ENCODE peak calls at places on chromosomes 13 and 19, in five cellular contexts. One of them, this sample, is unnamed.

GRCh38 chr13:59437902-59438301 is 725.8 kb downstream of the DIAPH3 start:
- DNase-seq in sigmoid colon: no peak
- DNase-seq in uterus: no peak
- DNase-seq in endothelial cell of umbilical vein: no peak
- DNase-seq in lower leg skin: no peak
- DNase-seq in this sample: no peak

GRCh38 chr13:101988140-101988539 is 413.7 kb downstream of the FGF14 start:
- DNase-seq in endothelial cell of umbilical vein: no peak
- DNase-seq in lower leg skin: no peak
- DNase-seq in uterus: no peak
- DNase-seq in sigmoid colon: no peak
- DNase-seq in this sample: no peak

GRCh38 chr19:1292419-1293151 is 6.9 kb downstream of the EFNA2 start:
- DNase-seq in lower leg skin: no peak
- DNase-seq in sigmoid colon: no peak
- DNase-seq in uterus: no peak
- DNase-seq in endothelial cell of umbilical vein: no peak
- DNase-seq in this sample: no peak

GRCh38 chr13:100333141-100333540 is 244.2 kb downstream of the PCCA start:
- DNase-seq in endothelial cell of umbilical vein: no peak
- DNase-seq in lower leg skin: no peak
- DNase-seq in sigmoid colon: no peak
- DNase-seq in uterus: no peak
- DNase-seq in this sample: no peak

GRCh38 chr13:51687928-51688714 is 103.9 kb downstream of the WDFY2 start:
- DNase-seq in sigmoid colon: no peak
- DNase-seq in endothelial cell of umbilical vein: no peak
- DNase-seq in lower leg skin: no peak
- DNase-seq in uterus: no peak
- DNase-seq in this sample: no peak

GRCh38 chr13:36310417-36311108 is 12.9 kb upstream of the CCDC169 start:
- DNase-seq in uterus: no peak
- DNase-seq in lower leg skin: no peak
- DNase-seq in sigmoid colon: no peak
- DNase-seq in endothelial cell of umbilical vein: no peak
- DNase-seq in this sample: no peak

GRCh38 chr13:36480726-36481485 is 48.6 kb downstream of the CCNA1 start:
- DNase-seq in uterus: no peak
- DNase-seq in sigmoid colon: no peak
- DNase-seq in endothelial cell of umbilical vein: no peak
- DNase-seq in lower leg skin: no peak
- DNase-seq in this sample: no peak

GRCh38 chr19:12497032-12497431 is 12.4 kb upstream of the ZNF709 start:
- DNase-seq in uterus: no peak
- DNase-seq in endothelial cell of umbilical vein: no peak
- DNase-seq in lower leg skin: peak
- DNase-seq in sigmoid colon: no peak
- DNase-seq in this sample: no peak

GRCh38 chr13:113806526-113806925 is 47.5 kb downstream of the TMEM255B start:
- DNase-seq in lower leg skin: no peak
- DNase-seq in uterus: no peak
- DNase-seq in sigmoid colon: no peak
- DNase-seq in endothelial cell of umbilical vein: no peak
- DNase-seq in this sample: no peak

GRCh38 chr19:43504426-43505185 is at the start of gene PHLDB3:
- DNase-seq in sigmoid colon: peak
- DNase-seq in uterus: peak
- DNase-seq in lower leg skin: peak
- DNase-seq in endothelial cell of umbilical vein: peak
- DNase-seq in this sample: peak

GRCh38 chr19:53132231-53132991 is at the start of gene ZNF415:
- DNase-seq in lower leg skin: peak
- DNase-seq in uterus: peak
- DNase-seq in sigmoid colon: peak
- DNase-seq in endothelial cell of umbilical vein: peak
- DNase-seq in this sample: peak

GRCh38 chr13:109145631-109146030 is 516.2 kb downstream of the MYO16 start:
- DNase-seq in sigmoid colon: no peak
- DNase-seq in lower leg skin: no peak
- DNase-seq in uterus: peak
- DNase-seq in endothelial cell of umbilical vein: peak
- DNase-seq in this sample: peak

GRCh38 chr13:72998012-72998411 is 60.8 kb upstream of the KLF5 start:
- DNase-seq in endothelial cell of umbilical vein: no peak
- DNase-seq in uterus: no peak
- DNase-seq in lower leg skin: no peak
- DNase-seq in sigmoid colon: no peak
- DNase-seq in this sample: no peak

GRCh38 chr19:8412783-8413592 is at the start of gene MARCHF2:
- DNase-seq in uterus: peak
- DNase-seq in sigmoid colon: peak
- DNase-seq in endothelial cell of umbilical vein: peak
- DNase-seq in lower leg skin: peak
- DNase-seq in this sample: peak

GRCh38 chr19:45166723-45167252 is 6.0 kb upstream of the NKPD1 start:
- DNase-seq in endothelial cell of umbilical vein: no peak
- DNase-seq in uterus: no peak
- DNase-seq in lower leg skin: no peak
- DNase-seq in sigmoid colon: no peak
- DNase-seq in this sample: no peak

GRCh38 chr13:28316129-28316528 is 177.8 kb downstream of the PAN3 start:
- DNase-seq in endothelial cell of umbilical vein: no peak
- DNase-seq in uterus: no peak
- DNase-seq in sigmoid colon: no peak
- DNase-seq in lower leg skin: no peak
- DNase-seq in this sample: no peak

GRCh38 chr13:107138987-107139386 is 571.0 kb upstream of the ARGLU1 start:
- DNase-seq in endothelial cell of umbilical vein: peak
- DNase-seq in sigmoid colon: no peak
- DNase-seq in uterus: no peak
- DNase-seq in lower leg skin: no peak
- DNase-seq in this sample: no peak

GRCh38 chr13:28792992-28793391 is 27.1 kb upstream of the MTUS2 start:
- DNase-seq in sigmoid colon: no peak
- DNase-seq in endothelial cell of umbilical vein: no peak
- DNase-seq in lower leg skin: no peak
- DNase-seq in uterus: no peak
- DNase-seq in this sample: no peak

GRCh38 chr19:21430674-21431073 is 33.7 kb downstream of the ZNF493 start:
- DNase-seq in endothelial cell of umbilical vein: no peak
- DNase-seq in lower leg skin: no peak
- DNase-seq in uterus: no peak
- DNase-seq in sigmoid colon: no peak
- DNase-seq in this sample: no peak

GRCh38 chr19:12884926-12885748 is 1.9 kb downstream of the KLF1 start:
- DNase-seq in endothelial cell of umbilical vein: peak
- DNase-seq in uterus: no peak
- DNase-seq in lower leg skin: peak
- DNase-seq in sigmoid colon: peak
- DNase-seq in this sample: no peak

GRCh38 chr13:59424661-59425060 is 739.1 kb downstream of the DIAPH3 start:
- DNase-seq in sigmoid colon: no peak
- DNase-seq in uterus: no peak
- DNase-seq in endothelial cell of umbilical vein: no peak
- DNase-seq in lower leg skin: no peak
- DNase-seq in this sample: no peak

GRCh38 chr13:112059457-112060317 is 7.3 kb upstream of the SOX1 start:
- DNase-seq in sigmoid colon: no peak
- DNase-seq in endothelial cell of umbilical vein: no peak
- DNase-seq in uterus: no peak
- DNase-seq in lower leg skin: no peak
- DNase-seq in this sample: no peak

GRCh38 chr19:31054430-31054829 is 294.8 kb downstream of the TSHZ3 start:
- DNase-seq in sigmoid colon: no peak
- DNase-seq in endothelial cell of umbilical vein: no peak
- DNase-seq in lower leg skin: no peak
- DNase-seq in uterus: no peak
- DNase-seq in this sample: peak

GRCh38 chr19:44163789-44164188 is 1.1 kb upstream of the ZNF226 start:
- DNase-seq in endothelial cell of umbilical vein: no peak
- DNase-seq in uterus: no peak
- DNase-seq in lower leg skin: no peak
- DNase-seq in sigmoid colon: no peak
- DNase-seq in this sample: no peak

GRCh38 chr13:43113603-43114002 is 90.2 kb downstream of the DNAJC15 start:
- DNase-seq in lower leg skin: no peak
- DNase-seq in endothelial cell of umbilical vein: no peak
- DNase-seq in sigmoid colon: no peak
- DNase-seq in uterus: no peak
- DNase-seq in this sample: no peak

GRCh38 chr13:110517505-110518149 is 43.9 kb downstream of the RAB20 start:
- DNase-seq in uterus: no peak
- DNase-seq in endothelial cell of umbilical vein: no peak
- DNase-seq in lower leg skin: no peak
- DNase-seq in sigmoid colon: peak
- DNase-seq in this sample: no peak

GRCh38 chr13:19060311-19061002 is 121.2 kb downstream of the TUBA3C start:
- DNase-seq in lower leg skin: peak
- DNase-seq in uterus: no peak
- DNase-seq in endothelial cell of umbilical vein: no peak
- DNase-seq in sigmoid colon: no peak
- DNase-seq in this sample: no peak

GRCh38 chr19:47226426-47227346 is 4.3 kb downstream of the BBC3 start:
- DNase-seq in sigmoid colon: peak
- DNase-seq in uterus: peak
- DNase-seq in lower leg skin: peak
- DNase-seq in endothelial cell of umbilical vein: peak
- DNase-seq in this sample: peak

GRCh38 chr19:47225746-47226425 is 5.1 kb downstream of the BBC3 start:
- DNase-seq in lower leg skin: peak
- DNase-seq in endothelial cell of umbilical vein: peak
- DNase-seq in uterus: peak
- DNase-seq in sigmoid colon: peak
- DNase-seq in this sample: no peak

GRCh38 chr19:47228168-47228936 is 2.6 kb downstream of the BBC3 start:
- DNase-seq in endothelial cell of umbilical vein: no peak
- DNase-seq in lower leg skin: peak
- DNase-seq in uterus: peak
- DNase-seq in sigmoid colon: peak
- DNase-seq in this sample: no peak

GRCh38 chr19:47228937-47229673 is 1.9 kb downstream of the BBC3 start:
- DNase-seq in sigmoid colon: peak
- DNase-seq in lower leg skin: no peak
- DNase-seq in endothelial cell of umbilical vein: peak
- DNase-seq in uterus: peak
- DNase-seq in this sample: no peak

GRCh38 chr19:47227347-47228167 is 3.4 kb downstream of the BBC3 start:
- DNase-seq in uterus: peak
- DNase-seq in endothelial cell of umbilical vein: peak
- DNase-seq in sigmoid colon: peak
- DNase-seq in lower leg skin: peak
- DNase-seq in this sample: peak
- TF ChIP-seq POLR2A in uterus: peak
- TF ChIP-seq POLR2A in endothelial cell of umbilical vein: peak
- TF ChIP-seq POLR2A in sigmoid colon: peak
- TF ChIP-seq POLR2A in lower leg skin: no peak
- TF ChIP-seq POLR2A in this sample: no peak

GRCh38 chr13:74871671-74872070 is 610.3 kb downstream of the TBC1D4 start:
- DNase-seq in lower leg skin: no peak
- DNase-seq in endothelial cell of umbilical vein: peak
- DNase-seq in uterus: no peak
- DNase-seq in sigmoid colon: no peak
- DNase-seq in this sample: no peak
- TF ChIP-seq POLR2A in lower leg skin: no peak
- TF ChIP-seq POLR2A in endothelial cell of umbilical vein: no peak
- TF ChIP-seq POLR2A in uterus: no peak
- TF ChIP-seq POLR2A in sigmoid colon: no peak
- TF ChIP-seq POLR2A in this sample: no peak

GRCh38 chr19:16564842-16565241 is 7.4 kb downstream of the SLC35E1 start:
- DNase-seq in endothelial cell of umbilical vein: no peak
- DNase-seq in lower leg skin: no peak
- DNase-seq in sigmoid colon: no peak
- DNase-seq in uterus: no peak
- DNase-seq in this sample: no peak

GRCh38 chr19:16569609-16570320 is 2.5 kb downstream of the SLC35E1 start:
- DNase-seq in lower leg skin: no peak
- DNase-seq in endothelial cell of umbilical vein: no peak
- DNase-seq in sigmoid colon: no peak
- DNase-seq in uterus: no peak
- DNase-seq in this sample: no peak

GRCh38 chr19:16566702-16567101 is 5.5 kb downstream of the SLC35E1 start:
- DNase-seq in lower leg skin: no peak
- DNase-seq in uterus: no peak
- DNase-seq in sigmoid colon: no peak
- DNase-seq in endothelial cell of umbilical vein: no peak
- DNase-seq in this sample: no peak

GRCh38 chr19:16562608-16563025 is 9.6 kb downstream of the SLC35E1 start:
- DNase-seq in uterus: no peak
- DNase-seq in lower leg skin: no peak
- DNase-seq in sigmoid colon: no peak
- DNase-seq in endothelial cell of umbilical vein: no peak
- DNase-seq in this sample: no peak

DNA sequence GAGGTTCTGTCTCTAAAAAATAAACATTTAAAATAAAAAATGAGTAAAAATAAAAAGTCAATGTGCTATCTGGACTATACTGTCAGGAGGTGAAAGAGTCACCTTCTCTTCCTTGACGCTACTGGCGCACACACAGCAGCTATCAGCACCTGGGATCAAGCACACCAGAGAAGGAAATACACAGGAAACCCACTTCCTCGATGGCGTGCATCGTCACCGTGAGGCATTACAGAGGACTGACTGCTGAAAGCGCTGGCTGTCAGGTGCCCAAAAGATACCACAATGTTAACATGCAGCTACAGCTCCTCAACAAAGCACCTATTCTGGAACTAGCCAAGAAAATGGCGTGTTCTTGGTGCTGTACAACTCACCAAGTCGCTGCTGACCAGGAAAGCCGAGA is 6.1 kb downstream of the SLC35E1 start:
- DNase-seq in endothelial cell of umbilical vein: peak
- DNase-seq in uterus: no peak
- DNase-seq in sigmoid colon: no peak
- DNase-seq in lower leg skin: peak
- DNase-seq in this sample: no peak
- TF ChIP-seq POLR2A in endothelial cell of umbilical vein: no peak
- TF ChIP-seq POLR2A in uterus: no peak
- TF ChIP-seq POLR2A in sigmoid colon: no peak
- TF ChIP-seq POLR2A in lower leg skin: no peak
- TF ChIP-seq POLR2A in this sample: no peak

DNA sequence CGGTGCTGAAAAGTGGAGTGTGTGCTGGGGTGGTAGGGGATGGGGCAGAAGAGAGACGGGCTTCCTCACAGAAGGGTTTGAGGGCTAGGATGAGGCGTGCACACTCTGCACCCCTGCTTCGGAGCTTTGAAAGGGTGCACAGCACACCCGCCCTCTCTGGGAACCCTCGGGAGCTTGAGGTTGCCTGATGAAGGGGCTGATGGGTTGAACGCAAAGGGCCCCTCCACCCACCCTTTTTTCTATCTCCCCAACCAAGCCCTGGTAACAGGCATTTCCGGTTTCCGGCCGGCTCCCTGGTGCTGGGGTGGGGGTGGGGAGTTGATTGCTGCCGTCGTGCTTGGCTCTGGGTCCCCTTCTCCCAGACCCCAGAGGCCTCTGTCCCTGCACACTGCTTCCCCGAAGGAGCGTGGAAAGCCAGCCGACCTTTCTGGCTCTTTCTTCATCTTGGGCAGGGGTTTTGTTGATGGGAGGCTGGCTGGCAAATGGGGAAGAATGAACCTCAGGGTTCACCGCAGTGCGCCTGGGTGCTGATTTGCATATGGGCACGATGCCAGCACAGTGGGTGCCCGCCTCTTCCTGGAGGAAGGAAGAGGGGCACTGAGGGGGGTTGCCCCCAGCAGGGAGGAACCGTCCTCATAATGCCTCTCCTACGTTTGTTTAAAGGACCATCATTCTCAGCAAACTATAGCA is 29.0 kb downstream of the VAV1 start:
- DNase-seq in uterus: peak
- DNase-seq in endothelial cell of umbilical vein: peak
- DNase-seq in sigmoid colon: peak
- DNase-seq in lower leg skin: peak
- DNase-seq in this sample: peak
- TF ChIP-seq POLR2A in uterus: no peak
- TF ChIP-seq POLR2A in endothelial cell of umbilical vein: no peak
- TF ChIP-seq POLR2A in sigmoid colon: no peak
- TF ChIP-seq POLR2A in lower leg skin: no peak
- TF ChIP-seq POLR2A in this sample: no peak

This sample was measured in H54.